ENCODE peak calls at places on chromosomes 5 and 9, in nine cellular contexts. P is activated T-cell treated with anti-CD3 and anti-CD28 coated beads, Interleukin-2, amount 50 U/mL, for 48 hours; N is aorta; K is NCI-H2081; O is iPS-NIHi11; V is NCI-H1092; T is GM20000; Y is choroid plexus epithelial cell; I is neural crest cell. R is an unnamed sample.

GRCh38 chr5:445591-445990 is 2.6 kb downstream of the EXOC3 start:
- DNase-seq in P (no peak), N (peak; percentile 34), K (no peak), O (no peak), V (no peak), T (no peak), Y (no peak), I (no peak), R (no peak)

GRCh38 chr9:38689678-38690077 is 30.3 kb downstream of the FAM240B start:
- DNase-seq in P (no peak), N (no peak), K (peak; percentile 74), O (peak; percentile 69), V (peak; percentile 79), T (no peak), Y (peak; percentile 68), I (peak; percentile 26), R (no peak)

GRCh38 chr5:94463739-94464138 is 154.7 kb downstream of the KIAA0825 start:
- DNase-seq in P (no peak), N (no peak), K (no peak), O (no peak), V (no peak), T (no peak), Y (peak; percentile 58), I (no peak), R (no peak)

GRCh38 chr5:59536875-59537274 is 356.7 kb downstream of the PDE4D start:
- DNase-seq in P (no peak), N (no peak), K (no peak), O (no peak), V (no peak), T (no peak), Y (no peak), I (no peak), R (no peak)

GRCh38 chr5:50727149-50727496 is 60.7 kb downstream of the PARP8 start:
- DNase-seq in P (no peak), N (peak; percentile 56), K (no peak), O (no peak), V (no peak), T (no peak), Y (no peak), I (no peak), R (no peak)

GRCh38 chr5:134289509-134290113 is 63.7 kb upstream of the PPP2CA start:
- DNase-seq in P (peak; percentile 27), N (no peak), K (peak; percentile 16), O (peak; percentile 75), V (peak; percentile 11), T (peak; percentile 65), Y (peak; percentile 91), I (peak; percentile 44), R (no peak)

GRCh38 chr9:133961226-133962165 is 30.6 kb downstream of the VAV2 start:
- DNase-seq in P (no peak), N (peak; percentile 27), K (no peak), O (no peak), V (no peak), T (peak; percentile 67), Y (no peak), I (no peak), R (no peak)

GRCh38 chr5:113389116-113389515 is 45.7 kb downstream of the TSSK1B start:
- DNase-seq in P (no peak), N (no peak), K (no peak), O (no peak), V (no peak), T (no peak), Y (no peak), I (no peak), R (no peak)

GRCh38 chr9:130172161-130172857 is at the start of gene NCS1:
- DNase-seq in P (peak; percentile 65), N (peak; percentile 85), K (peak; percentile 68), O (peak; percentile 95), V (peak; percentile 47), T (peak; percentile 85), Y (peak; percentile 68), I (peak; percentile 60), R (no peak)

GRCh38 chr9:18824095-18824666 is 208.8 kb downstream of the SAXO1 start:
- DNase-seq in P (no peak), N (no peak), K (peak; percentile 47), O (peak; percentile 28), V (no peak), T (peak; percentile 12), Y (peak; percentile 35), I (no peak), R (no peak)

GRCh38 chr9:33867747-33868429 is 50.9 kb downstream of the UBE2R2 start:
- DNase-seq in P (no peak), N (peak; percentile 74), K (no peak), O (no peak), V (no peak), T (no peak), Y (peak; percentile 24), I (no peak), R (no peak)

GRCh38 chr9:13113201-13113600 is 166.3 kb downstream of the MPDZ start:
- DNase-seq in P (no peak), N (no peak), K (no peak), O (no peak), V (no peak), T (no peak), Y (peak; percentile 64), I (no peak), R (no peak)

GRCh38 chr5:86756839-86757238 is 139.1 kb downstream of the COX7C start:
- DNase-seq in P (no peak), N (no peak), K (no peak), O (no peak), V (no peak), T (no peak), Y (no peak), I (no peak), R (no peak)

GRCh38 chr9:72305102-72305546 is 59.9 kb downstream of the ZFAND5 start:
- DNase-seq in P (no peak), N (peak; percentile 91), K (no peak), O (peak; percentile 78), V (no peak), T (peak; percentile 19), Y (peak; percentile 98), I (no peak), R (no peak)

GRCh38 chr5:149561848-149562247 is 10.6 kb upstream of the CSNK1A1 start:
- DNase-seq in P (no peak), N (no peak), K (no peak), O (peak; percentile 39), V (no peak), T (no peak), Y (peak; percentile 96), I (no peak), R (no peak)

GRCh38 chr5:7805379-7805778 is 45.6 kb downstream of the CFAP90 start:
- DNase-seq in P (no peak), N (no peak), K (no peak), O (peak; percentile 31), V (no peak), T (peak; percentile 22), Y (peak; percentile 31), I (no peak), R (no peak)

GRCh38 chr5:179872356-179873160 is 13.9 kb upstream of the MRNIP start:
- DNase-seq in P (no peak), N (no peak), K (no peak), O (no peak), V (no peak), T (no peak), Y (no peak), I (no peak), R (no peak)

GRCh38 chr5:75412111-75412990 is 75.3 kb downstream of the HMGCR start:
- DNase-seq in P (no peak), N (no peak), K (no peak), O (no peak), V (no peak), T (no peak), Y (peak; percentile 48), I (no peak), R (no peak)

GRCh38 chr5:76807296-76807695 is 11.5 kb upstream of the F2RL1 start:
- DNase-seq in P (no peak), N (no peak), K (no peak), O (peak; percentile 62), V (no peak), T (no peak), Y (peak; percentile 92), I (no peak), R (no peak)

GRCh38 chr5:52767217-52767743 is 20.4 kb upstream of the ITGA1 start:
- DNase-seq in P (no peak), N (no peak), K (no peak), O (no peak), V (no peak), T (no peak), Y (no peak), I (no peak), R (no peak)

GRCh38 chr5:95928724-95929253 is 32.9 kb downstream of the ELL2 start:
- DNase-seq in P (no peak), N (no peak), K (no peak), O (no peak), V (no peak), T (no peak), Y (no peak), I (no peak), R (no peak)

GRCh38 chr9:137422668-137423000 is 328 bp downstream of the EXD3 start:
- DNase-seq in P (peak; percentile 55), N (peak; percentile 62), K (no peak), O (peak; percentile 58), V (no peak), T (peak; percentile 69), Y (no peak), I (no peak), R (no peak)

GRCh38 chr9:130474131-130474530 is 29.4 kb downstream of the ASS1 start:
- DNase-seq in P (no peak), N (no peak), K (no peak), O (no peak), V (no peak), T (no peak), Y (no peak), I (no peak), R (no peak)

GRCh38 chr9:15136646-15137045 is 170.4 kb downstream of the TTC39B start:
- DNase-seq in P (no peak), N (no peak), K (no peak), O (no peak), V (no peak), T (no peak), Y (peak; percentile 66), I (no peak), R (no peak)

GRCh38 chr9:125626187-125626586 is 80.8 kb downstream of the MAPKAP1 start:
- DNase-seq in P (no peak), N (no peak), K (no peak), O (no peak), V (no peak), T (no peak), Y (no peak), I (no peak), R (no peak)

GRCh38 chr9:83327750-83328622 is 210.2 kb downstream of the FRMD3 start:
- DNase-seq in P (no peak), N (no peak), K (no peak), O (no peak), V (no peak), T (no peak), Y (no peak), I (no peak), R (no peak)

GRCh38 chr5:107322936-107323335 is 347.8 kb downstream of the EFNA5 start:
- DNase-seq in P (no peak), N (no peak), K (no peak), O (no peak), V (no peak), T (no peak), Y (no peak), I (no peak), R (no peak)

GRCh38 chr9:127187231-127187956 is 65.0 kb upstream of the ANGPTL2 start:
- DNase-seq in P (no peak), N (peak; percentile 84), K (no peak), O (no peak), V (no peak), T (no peak), Y (peak; percentile 99), I (no peak), R (no peak)